ENCODE peak calls at places on chromosomes 1 and 21, in five cellular contexts. V is breast epithelium, O is heart left ventricle, T is tibial nerve, K is K562. B is an unnamed sample. For H3K4me1, the result is how much of the 10 kb centered on the place peaks cover.

GRCh38 chr1:11473635-11474034 is 5.3 kb upstream of the DISP3 start:
- DNase-seq in V (no peak), O (no peak), T (no peak), K (peak), B (peak)

GRCh38 chr1:72936942-72937341 is 654.6 kb upstream of the NEGR1 start:
- DNase-seq in V (no peak), O (no peak), T (no peak), K (no peak), B (no peak)

GRCh38 chr1:235843458-235843857 is 23.2 kb downstream of the LYST start:
- DNase-seq in V (no peak), O (no peak), T (no peak), K (peak), B (peak)

GRCh38 chr1:93874025-93874651 is 4.9 kb downstream of the DNTTIP2 start:
- DNase-seq in V (no peak), O (no peak), T (no peak), K (no peak), B (no peak)

GRCh38 chr1:43056981-43057391 is 98.3 kb upstream of the SLC2A1 start:
- DNase-seq in V (no peak), O (no peak), T (no peak), K (no peak), B (no peak)

GRCh38 chr1:241592273-241592958 is 47.8 kb downstream of the CHML start:
- DNase-seq in V (no peak), O (no peak), T (no peak), K (no peak), B (no peak)

GRCh38 chr21:38140192-38140905 is 116.4 kb upstream of the KCNJ15 start:
- DNase-seq in V (peak), O (no peak), T (no peak), K (no peak), B (no peak)

GRCh38 chr1:84143796-84144565 is at the start of gene PRKACB:
- DNase-seq in V (no peak), O (no peak), T (no peak), K (no peak), B (no peak)

GRCh38 chr1:71046891-71047634 is 553 bp downstream of the PTGER3 start:
- DNase-seq in V (no peak), O (no peak), T (no peak), K (peak), B (peak)

GRCh38 chr21:29523646-29524045 is 224.9 kb downstream of the BACH1 start:
- DNase-seq in V (peak), O (no peak), T (no peak), K (no peak), B (no peak)

GRCh38 chr1:200342511-200343400 is 67.1 kb downstream of the ZNF281 start:
- DNase-seq in V (no peak), O (no peak), T (no peak), K (no peak), B (no peak)

GRCh38 chr1:205304046-205304694 is 17.4 kb downstream of the NUAK2 start:
- DNase-seq in V (no peak), O (no peak), T (no peak), K (no peak), B (no peak)

GRCh38 chr21:46118871-46119564 is 21.1 kb downstream of the COL6A2 start:
- DNase-seq in V (no peak), O (peak), T (peak), K (no peak), B (no peak)

GRCh38 chr1:162023547-162024501 is at the start of gene OLFML2B:
- DNase-seq in V (no peak), O (peak), T (peak), K (peak), B (peak)

GRCh38 chr1:110337704-110338199 is 1.4 kb upstream of the RBM15 start:
- DNase-seq in V (peak), O (peak), T (no peak), K (peak), B (peak)

DNA sequence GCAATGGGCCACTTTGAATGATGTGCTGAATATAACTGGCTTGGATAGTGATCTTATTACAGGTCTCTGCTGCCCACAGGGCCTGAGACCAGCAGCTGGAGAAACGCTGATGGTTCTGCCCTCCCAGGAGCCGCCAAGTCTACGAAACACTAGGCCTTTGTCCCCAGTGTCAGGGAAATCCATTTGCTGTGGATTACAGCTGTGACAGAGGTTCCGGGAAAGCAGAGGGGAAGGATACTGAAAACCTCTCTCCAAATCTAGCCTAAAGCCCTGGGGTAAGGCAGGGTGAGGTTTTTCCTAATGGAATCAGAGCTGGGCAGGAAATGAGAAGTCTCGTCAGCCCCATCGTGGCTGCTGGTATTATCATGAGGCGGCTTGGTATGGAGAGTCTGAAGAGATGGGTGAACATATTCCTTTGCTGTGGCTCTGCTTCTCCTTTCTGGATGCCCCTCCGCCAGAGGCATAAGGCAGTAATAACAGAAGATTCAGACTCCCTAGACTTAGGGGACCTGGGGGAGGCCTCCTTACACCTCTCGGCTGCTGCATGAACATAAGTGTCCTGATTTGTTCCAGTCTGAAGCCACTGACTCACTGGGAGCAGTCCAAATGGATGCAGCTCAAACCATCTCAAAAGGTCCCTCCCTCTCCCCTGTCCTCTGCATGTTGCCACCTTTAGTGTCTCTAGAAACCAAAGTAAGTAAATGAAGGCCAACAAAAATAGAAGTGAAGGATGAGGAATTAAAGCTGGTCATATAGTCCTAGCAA is 48.1 kb downstream of the PHC2 start:
- DNase-seq in V (no peak), O (peak), T (no peak), K (no peak), B (no peak)
- H3K4me3 ChIP-seq in V (no peak), O (no peak), T (no peak), K (no peak), B (no peak)

GRCh38 chr1:226733309-226733708 is 5.8 kb downstream of the ITPKB start:
- DNase-seq in V (no peak), O (no peak), T (no peak), K (peak), B (no peak)

GRCh38 chr1:226733876-226734414 is 5.1 kb downstream of the ITPKB start:
- DNase-seq in V (no peak), O (no peak), T (no peak), K (no peak), B (no peak)

GRCh38 chr1:226735576-226735975 is 3.5 kb downstream of the ITPKB start:
- DNase-seq in V (no peak), O (no peak), T (no peak), K (no peak), B (no peak)

GRCh38 chr1:226736001-226736907 is 2.8 kb downstream of the ITPKB start:
- DNase-seq in V (no peak), O (peak), T (no peak), K (no peak), B (no peak)

GRCh38 chr1:226734611-226735153 is 4.4 kb downstream of the ITPKB start:
- DNase-seq in V (no peak), O (no peak), T (no peak), K (no peak), B (no peak)
- H3K4me1 ChIP-seq in V (under half), O (half or more), T (under half), K (under half), B (under half)

GRCh38 chr1:220991959-220992704 is 112.9 kb downstream of the HLX start:
- DNase-seq in V (no peak), O (no peak), T (no peak), K (no peak), B (no peak)
- H3K4me3 ChIP-seq in V (no peak), O (no peak), T (no peak), K (no peak), B (no peak)

GRCh38 chr1:31700468-31701136 is 3.2 kb downstream of the COL16A1 start:
- DNase-seq in V (no peak), O (no peak), T (no peak), K (no peak), B (no peak)
- H3K4me1 ChIP-seq in V (half or more), O (half or more), T (half or more), K (under half), B (under half)

DNA sequence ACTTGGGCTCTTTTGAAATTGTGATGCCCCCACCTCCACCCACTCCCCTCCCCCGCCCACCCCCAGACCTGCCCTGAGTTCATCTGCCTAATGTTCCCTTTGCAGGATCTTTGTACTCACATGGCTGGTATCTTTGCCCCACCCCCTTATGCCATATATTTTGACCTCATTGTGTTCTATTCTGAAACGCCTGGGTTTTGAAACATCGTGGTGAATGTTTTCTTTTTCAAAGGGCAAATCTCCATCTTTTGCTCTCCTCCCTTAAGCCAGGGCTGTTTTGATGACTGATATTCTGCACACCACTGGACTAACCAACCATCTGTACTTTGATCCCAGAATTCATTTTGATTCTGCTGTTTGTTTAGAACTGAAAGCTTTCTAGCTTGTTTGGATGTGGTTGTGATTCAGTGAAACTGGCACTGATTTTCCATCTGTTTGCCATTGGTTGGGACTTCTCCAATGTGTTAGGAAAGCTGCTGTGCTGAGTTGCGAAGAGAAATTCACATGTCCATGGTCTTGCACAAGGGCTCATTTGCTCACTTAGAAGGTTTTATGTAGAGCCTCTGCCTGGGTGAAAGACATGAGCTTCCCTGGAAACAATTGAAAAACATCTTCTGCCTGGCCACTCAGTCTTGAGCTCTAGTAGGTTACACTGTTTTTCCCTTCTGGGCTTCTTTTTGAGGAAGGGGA is 16.5 kb downstream of the SMAP2 start:
- DNase-seq in V (no peak), O (no peak), T (no peak), K (no peak), B (peak)
- H3K4me3 ChIP-seq in V (no peak), O (peak), T (no peak), K (no peak), B (no peak)

DNA sequence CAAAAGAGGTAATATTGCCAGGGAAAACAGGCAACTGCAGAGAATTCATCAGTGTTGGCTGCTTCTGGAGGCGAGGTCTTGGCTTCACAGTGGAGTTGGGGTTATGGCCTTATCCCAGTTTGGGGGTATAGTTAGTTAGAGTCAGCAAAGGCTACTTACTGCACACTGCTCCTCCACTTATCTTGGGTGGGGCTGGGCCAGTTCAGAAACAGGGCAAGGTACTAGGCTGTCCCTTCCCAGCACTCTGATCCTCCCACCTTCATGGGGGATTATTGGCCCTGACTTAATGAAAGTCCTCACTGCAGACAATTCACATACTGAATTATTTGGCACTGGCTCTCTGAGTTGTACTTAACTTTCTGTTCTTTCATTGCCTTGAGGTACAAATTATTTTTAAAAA is 189.6 kb downstream of the NRIP1 start:
- DNase-seq in V (no peak), O (no peak), T (no peak), K (peak), B (no peak)
- H3K4me1 ChIP-seq in V (under half), O (under half), T (under half), K (under half), B (under half)

GRCh38 chr21:34046917-34047316 is 26.5 kb upstream of the MRPS6 start:
- DNase-seq in V (no peak), O (no peak), T (no peak), K (no peak), B (no peak)
- H3K4me3 ChIP-seq in V (no peak), O (no peak), T (no peak), K (no peak), B (no peak)

GRCh38 chr1:3771108-3772026 is 1.2 kb upstream of the SMIM1 start:
- DNase-seq in V (no peak), O (no peak), T (no peak), K (peak), B (no peak)
- H3K4me1 ChIP-seq in V (under half), O (under half), T (under half), K (half or more), B (under half)

B was measured in HAP-1.